ENCODE peak calls at places on chromosomes 5 and 9, in four cellular contexts. S is CD4-positive, alpha-beta T cell; K is AG04450; B is cardiac fibroblast. O is an unnamed sample.

GRCh38 chr5:104498281-104498680 is 935.7 kb upstream of the NUDT12 start:
- DNase-seq in B (peak), K (peak), S (no peak), O (no peak)

GRCh38 chr9:86807577-86807976 is 139.7 kb downstream of the GAS1 start:
- DNase-seq in B (no peak), S (no peak), K (no peak), O (peak)

GRCh38 chr5:11364531-11364930 is 539.7 kb downstream of the CTNND2 start:
- DNase-seq in K (no peak), B (no peak), S (no peak), O (no peak)

GRCh38 chr5:111953351-111954127 is 196.5 kb upstream of the NREP start:
- DNase-seq in B (peak), S (no peak), K (peak), O (no peak)

GRCh38 chr5:35668794-35669193 is 51.1 kb downstream of the SPEF2 start:
- DNase-seq in S (no peak), B (no peak), K (no peak), O (no peak)

GRCh38 chr5:105033642-105034217 is 1471.1 kb upstream of the NUDT12 start:
- DNase-seq in S (no peak), B (no peak), K (no peak), O (no peak)

GRCh38 chr5:66554211-66554610 is 42.0 kb upstream of the MAST4 start:
- DNase-seq in B (peak), K (no peak), S (no peak), O (no peak)

GRCh38 chr5:177520906-177521513 is 4.2 kb upstream of the DDX41 start:
- DNase-seq in S (no peak), K (no peak), B (no peak), O (no peak)

GRCh38 chr5:105638437-105638836 is 2032.3 kb downstream of the EFNA5 start:
- DNase-seq in K (no peak), B (no peak), S (no peak), O (no peak)

GRCh38 chr9:15999422-16000339 is 446.8 kb downstream of the CCDC171 start:
- DNase-seq in B (peak), S (no peak), K (peak), O (no peak)

GRCh38 chr5:157602505-157602904 is 26.9 kb upstream of the ADAM19 start:
- DNase-seq in S (peak), K (no peak), B (peak), O (no peak)

GRCh38 chr5:1909346-1909985 is 26.7 kb upstream of the IRX4 start:
- DNase-seq in B (no peak), K (no peak), S (no peak), O (no peak)

GRCh38 chr5:135568241-135568640 is 10.6 kb downstream of the CXCL14 start:
- DNase-seq in K (no peak), S (no peak), B (no peak), O (no peak)

GRCh38 chr5:6750951-6751685 is 37.9 kb downstream of the TENT4A start:
- DNase-seq in B (no peak), K (no peak), S (no peak), O (no peak)

GRCh38 chr5:2751592-2752021 is at the start of gene IRX2:
- DNase-seq in B (peak), S (no peak), K (no peak), O (peak)

GRCh38 chr9:93143830-93144530 is 9.9 kb upstream of the NINJ1 start:
- DNase-seq in B (no peak), K (no peak), S (peak), O (no peak)

DNA sequence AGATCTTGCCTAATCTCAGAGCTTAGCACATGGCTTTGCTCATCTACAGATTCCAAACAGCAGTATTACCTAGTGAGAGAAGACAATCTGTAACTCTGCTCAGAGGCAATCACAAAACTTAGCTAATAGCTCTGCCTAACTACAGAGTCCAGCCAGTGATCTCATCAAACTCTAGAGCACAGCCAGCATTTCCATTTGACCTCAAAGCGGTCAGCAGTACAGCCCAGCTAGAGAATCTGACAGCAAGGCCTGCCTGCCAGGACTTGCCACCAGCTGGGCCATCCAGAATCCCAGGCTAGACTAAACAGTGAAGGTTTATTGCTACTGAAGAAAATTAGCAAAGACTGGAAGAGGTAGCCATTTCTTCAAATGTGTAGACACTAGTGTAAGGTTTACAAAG is 217.9 kb upstream of the VLDLR start:
- DNase-seq in K (no peak), S (no peak), B (no peak), O (no peak)
- TF ChIP-seq CTCF in K (no peak), S (no peak), B (no peak), O (no peak)

GRCh38 chr9:35861161-35861897 is 8.9 kb downstream of the OR13J1 start:
- DNase-seq in K (no peak), S (no peak), B (no peak), O (no peak)

GRCh38 chr9:35856882-35857281 is 13.3 kb downstream of the OR13J1 start:
- DNase-seq in S (no peak), K (no peak), B (no peak), O (no peak)

GRCh38 chr9:35858428-35858827 is 11.8 kb downstream of the OR13J1 start:
- DNase-seq in B (no peak), K (no peak), S (no peak), O (no peak)

GRCh38 chr9:35859995-35860348 is 10.2 kb downstream of the OR13J1 start:
- DNase-seq in B (no peak), S (no peak), K (no peak), O (no peak)

DNA sequence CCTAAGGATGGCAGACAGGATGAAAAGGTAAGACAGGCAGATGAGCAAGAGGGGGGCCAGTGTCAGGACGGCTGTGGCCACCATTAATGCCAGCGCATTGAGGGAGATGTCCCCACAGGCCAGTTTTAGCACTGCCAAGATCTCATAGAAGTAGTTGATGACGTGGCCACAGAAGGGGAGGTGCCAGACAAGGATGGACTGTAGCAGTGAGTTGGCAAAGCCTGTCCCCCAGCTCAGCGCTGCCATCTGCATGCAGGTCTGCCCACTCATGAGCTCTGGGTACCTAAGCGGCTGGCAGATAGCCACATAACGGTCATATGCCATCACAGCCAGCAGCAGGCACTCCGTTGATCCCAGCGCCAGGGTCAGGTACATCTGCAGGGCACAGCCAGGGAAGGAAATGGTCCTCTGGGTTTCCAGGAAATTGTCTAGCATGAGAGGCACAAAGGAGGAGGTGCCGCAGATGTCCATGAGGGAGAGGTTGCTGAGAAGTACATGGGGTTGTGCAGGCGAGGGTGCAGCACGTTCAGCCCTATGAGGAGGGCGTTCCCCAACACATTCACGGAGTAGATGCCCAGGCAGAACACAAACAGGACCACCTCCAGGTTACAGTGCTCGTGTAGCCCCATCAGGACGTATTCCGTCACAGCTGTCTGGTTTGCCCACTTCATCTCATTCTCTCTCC is 10.7 kb downstream of the OR13J1 start:
- DNase-seq in B (peak), S (no peak), K (no peak), O (no peak)
- TF ChIP-seq CTCF in B (no peak), S (no peak), K (no peak), O (no peak)

GRCh38 chr9:106755727-106756126 is 107.2 kb upstream of the ZNF462 start:
- DNase-seq in K (no peak), S (no peak), B (no peak), O (no peak)
- TF ChIP-seq CTCF in K (no peak), S (no peak), B (no peak), O (no peak)

DNA sequence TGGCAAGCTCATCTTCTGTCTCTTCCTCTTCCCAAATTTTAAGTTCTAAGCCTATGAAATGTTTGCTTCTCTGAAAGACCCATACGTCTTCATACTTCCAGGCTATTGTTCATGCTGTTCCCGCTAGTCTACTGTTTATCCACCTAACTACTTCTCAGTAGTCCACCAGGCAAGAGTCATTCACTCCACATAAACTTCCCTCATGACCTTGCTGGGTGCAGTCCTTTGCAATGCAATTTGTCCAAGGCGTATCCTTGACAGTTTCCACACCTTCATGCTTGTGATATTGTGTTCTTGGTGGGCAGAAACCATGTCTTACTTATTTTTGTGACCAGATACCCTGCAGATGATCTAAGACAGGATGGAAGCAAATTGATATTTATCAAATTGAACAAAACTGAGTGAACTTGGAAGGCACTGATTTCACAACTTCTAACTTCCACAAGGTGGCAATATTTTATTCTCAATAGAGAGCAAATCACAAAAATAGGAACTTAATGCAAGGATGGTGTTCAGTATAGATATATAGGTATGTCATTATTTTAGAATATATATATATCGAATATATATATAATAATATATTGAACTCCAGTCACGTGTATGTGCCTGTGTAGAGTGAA is 30.3 kb downstream of the TYRP1 start:
- DNase-seq in K (no peak), B (peak), S (no peak), O (no peak)
- TF ChIP-seq CTCF in K (peak), B (peak), S (no peak), O (peak)

DNA sequence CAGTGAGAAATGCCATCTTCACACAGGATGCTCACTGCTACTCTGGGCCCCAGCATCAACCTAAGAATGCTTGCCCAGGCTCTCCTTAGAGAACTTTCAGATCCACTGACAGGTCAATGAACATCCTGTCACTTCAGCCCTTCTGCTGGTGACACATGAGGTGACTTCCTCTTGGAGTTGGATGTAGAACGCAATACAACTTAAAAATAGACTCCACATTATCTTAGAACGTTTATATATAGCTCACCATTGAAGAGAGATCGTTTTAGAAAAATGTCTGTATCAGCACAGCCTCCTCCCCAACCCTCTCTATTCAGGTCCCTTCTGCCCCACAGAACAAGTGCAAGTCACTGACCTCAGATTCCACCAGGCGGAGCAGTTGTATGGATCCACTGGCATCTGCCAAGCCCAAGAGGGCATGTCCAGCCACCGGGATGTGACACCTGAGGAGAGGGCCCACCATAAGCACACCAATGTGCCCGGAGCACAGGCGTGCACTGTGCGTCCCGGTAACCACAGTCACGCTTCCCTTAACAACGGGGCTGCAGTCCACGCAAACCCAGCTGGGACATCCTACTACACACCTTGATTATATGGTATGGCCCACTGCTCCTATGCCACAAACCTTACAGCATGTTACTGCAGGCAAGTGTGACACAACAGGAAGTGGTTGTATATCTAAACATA is 2.9 kb downstream of the DPH7 start:
- DNase-seq in K (no peak), B (no peak), S (no peak), O (no peak)
- TF ChIP-seq CTCF in K (no peak), B (no peak), S (no peak), O (no peak)

GRCh38 chr9:37904647-37905505 is 949 bp upstream of the SLC25A51 start:
- DNase-seq in B (peak), K (no peak), S (no peak), O (no peak)

GRCh38 chr9:37906312-37907239 is 2.6 kb upstream of the SLC25A51 start:
- DNase-seq in S (no peak), B (no peak), K (no peak), O (peak)

GRCh38 chr9:37903831-37904646 is at the start of gene SLC25A51:
- DNase-seq in B (peak), S (peak), K (peak), O (peak)

GRCh38 chr9:37903581-37903830 is 421 bp downstream of the SLC25A51 start:
- DNase-seq in S (no peak), B (no peak), K (no peak), O (no peak)

DNA sequence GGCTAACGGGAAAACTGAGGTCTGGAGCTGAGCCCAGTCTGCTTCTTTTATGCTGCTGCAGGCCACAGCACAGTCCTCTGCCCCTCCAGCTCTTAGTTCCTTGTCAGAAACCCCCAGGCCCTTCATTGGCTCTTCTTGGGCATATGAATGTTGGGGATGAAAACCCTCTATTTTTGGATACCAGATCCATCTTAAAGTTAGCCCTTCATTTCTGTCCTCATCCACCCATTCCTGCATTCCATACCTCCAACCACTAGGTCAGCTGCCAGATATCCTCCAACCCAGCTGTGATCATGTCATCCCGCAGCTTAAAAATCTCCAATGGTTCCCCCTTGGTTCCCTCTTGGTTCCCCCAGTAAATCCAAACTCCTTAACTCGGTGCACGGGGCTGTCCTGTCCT is 1.8 kb upstream of the SLC25A51 start:
- DNase-seq in B (no peak), K (no peak), S (no peak), O (no peak)
- TF ChIP-seq CTCF in B (no peak), K (no peak), S (no peak), O (no peak)

GRCh38 chr5:4765411-4765810 is 374.7 kb upstream of the ADAMTS16 start:
- DNase-seq in S (no peak), K (no peak), B (no peak), O (no peak)
- TF ChIP-seq CTCF in S (no peak), K (no peak), B (no peak), O (no peak)

GRCh38 chr5:159441441-159441840 is 111.2 kb upstream of the IL12B start:
- DNase-seq in K (no peak), S (no peak), B (peak), O (no peak)

GRCh38 chr5:159442210-159442850 is 112.0 kb upstream of the IL12B start:
- DNase-seq in B (no peak), K (no peak), S (no peak), O (no peak)

GRCh38 chr5:159440235-159440634 is 109.9 kb upstream of the IL12B start:
- DNase-seq in B (no peak), S (no peak), K (no peak), O (no peak)

GRCh38 chr5:159440948-159441347 is 110.7 kb upstream of the IL12B start:
- DNase-seq in K (no peak), B (no peak), S (no peak), O (no peak)

GRCh38 chr5:159444441-159445082 is 114.3 kb upstream of the IL12B start:
- DNase-seq in S (no peak), K (peak), B (peak), O (no peak)
- TF ChIP-seq CTCF in S (peak), K (peak), B (peak), O (peak)

GRCh38 chr5:120052916-120053828 is 410.9 kb upstream of the PRR16 start:
- DNase-seq in K (no peak), S (no peak), B (peak), O (no peak)

GRCh38 chr5:120053841-120054240 is 410.3 kb upstream of the PRR16 start:
- DNase-seq in B (peak), K (no peak), S (no peak), O (no peak)

GRCh38 chr5:120055858-120056257 is 408.2 kb upstream of the PRR16 start:
- DNase-seq in S (no peak), B (peak), K (peak), O (no peak)
- TF ChIP-seq CTCF in S (no peak), B (peak), K (peak), O (no peak)

GRCh38 chr9:116589392-116590354 is 97.4 kb upstream of the TRIM32 start:
- DNase-seq in K (no peak), S (no peak), B (peak), O (no peak)
- TF ChIP-seq CTCF in K (peak), S (no peak), B (peak), O (peak)